ENCODE peak calls at places on chromosomes 3 and 15, in five cellular contexts. One of them, this sample, is unnamed.

GRCh38 chr15:72175186-72176044 is 22.2 kb downstream of the GRAMD2A start:
- DNase-seq in tibial artery: no peak
- DNase-seq in SK-N-SH: no peak
- DNase-seq in neural progenitor cell: no peak
- DNase-seq in IMR-90: no peak
- DNase-seq in this sample: no peak

GRCh38 chr3:67719333-67719732 is 64.9 kb upstream of the SUCLG2 start:
- DNase-seq in tibial artery: no peak
- DNase-seq in IMR-90: peak; percentile 51
- DNase-seq in SK-N-SH: no peak
- DNase-seq in neural progenitor cell: no peak
- DNase-seq in this sample: peak; percentile 39

GRCh38 chr3:7874116-7874515 is 627.5 kb upstream of the LMCD1 start:
- DNase-seq in IMR-90: no peak
- DNase-seq in tibial artery: no peak
- DNase-seq in SK-N-SH: no peak
- DNase-seq in neural progenitor cell: no peak
- DNase-seq in this sample: no peak

GRCh38 chr3:53073553-53074365 is 27.9 kb upstream of the SFMBT1 start:
- DNase-seq in neural progenitor cell: no peak
- DNase-seq in tibial artery: peak; percentile 46
- DNase-seq in SK-N-SH: peak; percentile 43
- DNase-seq in IMR-90: no peak
- DNase-seq in this sample: no peak

GRCh38 chr3:11389570-11390268 is 117.5 kb downstream of the ATG7 start:
- DNase-seq in neural progenitor cell: no peak
- DNase-seq in tibial artery: no peak
- DNase-seq in SK-N-SH: no peak
- DNase-seq in IMR-90: peak; percentile 26
- DNase-seq in this sample: peak; percentile 70

GRCh38 chr3:164818318-164818717 is 260.0 kb downstream of the SI start:
- DNase-seq in neural progenitor cell: no peak
- DNase-seq in IMR-90: no peak
- DNase-seq in SK-N-SH: no peak
- DNase-seq in tibial artery: no peak
- DNase-seq in this sample: no peak

GRCh38 chr3:3192481-3192764 is 12.9 kb upstream of the CRBN start:
- DNase-seq in neural progenitor cell: no peak
- DNase-seq in IMR-90: no peak
- DNase-seq in SK-N-SH: no peak
- DNase-seq in tibial artery: no peak
- DNase-seq in this sample: no peak

GRCh38 chr3:175255698-175256097 is 396.6 kb downstream of the NAALADL2 start:
- DNase-seq in tibial artery: no peak
- DNase-seq in IMR-90: peak; percentile 92
- DNase-seq in neural progenitor cell: no peak
- DNase-seq in SK-N-SH: no peak
- DNase-seq in this sample: peak; percentile 68

GRCh38 chr3:171115667-171116066 is 89.1 kb upstream of the SLC2A2 start:
- DNase-seq in SK-N-SH: no peak
- DNase-seq in neural progenitor cell: peak; percentile 11
- DNase-seq in tibial artery: no peak
- DNase-seq in IMR-90: no peak
- DNase-seq in this sample: no peak

GRCh38 chr3:152299243-152299976 is 30.7 kb downstream of the MBNL1 start:
- DNase-seq in IMR-90: no peak
- DNase-seq in SK-N-SH: no peak
- DNase-seq in tibial artery: no peak
- DNase-seq in neural progenitor cell: no peak
- DNase-seq in this sample: no peak

GRCh38 chr3:42085641-42086376 is 5.3 kb upstream of the TRAK1 start:
- DNase-seq in IMR-90: no peak
- DNase-seq in tibial artery: no peak
- DNase-seq in neural progenitor cell: no peak
- DNase-seq in SK-N-SH: no peak
- DNase-seq in this sample: no peak

GRCh38 chr15:82647045-82647834 is at the start of gene CPEB1:
- DNase-seq in tibial artery: peak; percentile 81
- DNase-seq in SK-N-SH: peak; percentile 90
- DNase-seq in IMR-90: peak; percentile 30
- DNase-seq in neural progenitor cell: peak; percentile 65
- DNase-seq in this sample: peak; percentile 16

GRCh38 chr3:58190882-58191281 is 19.9 kb downstream of the DNASE1L3 start:
- DNase-seq in neural progenitor cell: no peak
- DNase-seq in SK-N-SH: no peak
- DNase-seq in tibial artery: no peak
- DNase-seq in IMR-90: no peak
- DNase-seq in this sample: no peak

GRCh38 chr3:81531256-81531655 is 230.2 kb downstream of the GBE1 start:
- DNase-seq in tibial artery: no peak
- DNase-seq in SK-N-SH: no peak
- DNase-seq in neural progenitor cell: no peak
- DNase-seq in IMR-90: no peak
- DNase-seq in this sample: peak; percentile 30

GRCh38 chr15:41888662-41889253 is 5.1 kb downstream of the SPTBN5 start:
- DNase-seq in neural progenitor cell: no peak
- DNase-seq in SK-N-SH: no peak
- DNase-seq in IMR-90: no peak
- DNase-seq in tibial artery: no peak
- DNase-seq in this sample: no peak

GRCh38 chr3:107660316-107660976 is 137.7 kb downstream of the BBX start:
- DNase-seq in tibial artery: no peak
- DNase-seq in IMR-90: peak; percentile 77
- DNase-seq in SK-N-SH: peak; percentile 12
- DNase-seq in neural progenitor cell: peak; percentile 32
- DNase-seq in this sample: peak; percentile 68

GRCh38 chr3:194283218-194284006 is 67.7 kb downstream of the CPN2 start:
- DNase-seq in neural progenitor cell: no peak
- DNase-seq in tibial artery: peak; percentile 64
- DNase-seq in SK-N-SH: no peak
- DNase-seq in IMR-90: no peak
- DNase-seq in this sample: no peak

GRCh38 chr15:74595271-74595670 is 20.4 kb upstream of the CLK3 start:
- DNase-seq in tibial artery: no peak
- DNase-seq in SK-N-SH: no peak
- DNase-seq in IMR-90: no peak
- DNase-seq in neural progenitor cell: no peak
- DNase-seq in this sample: no peak

GRCh38 chr3:79011821-79012529 is 755.8 kb downstream of the ROBO1 start:
- DNase-seq in SK-N-SH: no peak
- DNase-seq in neural progenitor cell: no peak
- DNase-seq in tibial artery: no peak
- DNase-seq in IMR-90: no peak
- DNase-seq in this sample: no peak

GRCh38 chr3:23035927-23036640 is 167.0 kb upstream of the UBE2E2 start:
- DNase-seq in IMR-90: no peak
- DNase-seq in SK-N-SH: no peak
- DNase-seq in neural progenitor cell: peak; percentile 66
- DNase-seq in tibial artery: no peak
- DNase-seq in this sample: no peak

GRCh38 chr15:36612063-36612788 is 32.8 kb downstream of the CDIN1 start:
- DNase-seq in SK-N-SH: no peak
- DNase-seq in neural progenitor cell: no peak
- DNase-seq in tibial artery: no peak
- DNase-seq in IMR-90: peak; percentile 97
- DNase-seq in this sample: peak; percentile 91

GRCh38 chr3:64805248-64805647 is 117.4 kb upstream of the ADAMTS9 start:
- DNase-seq in SK-N-SH: no peak
- DNase-seq in neural progenitor cell: no peak
- DNase-seq in tibial artery: no peak
- DNase-seq in IMR-90: no peak
- DNase-seq in this sample: no peak

GRCh38 chr15:40340740-40341400 is at the start of gene CCDC9B:
- DNase-seq in neural progenitor cell: peak; percentile 55
- DNase-seq in IMR-90: peak; percentile 84
- DNase-seq in SK-N-SH: peak; percentile 91
- DNase-seq in tibial artery: peak; percentile 99
- DNase-seq in this sample: peak; percentile 93

GRCh38 chr15:38669160-38669505 is 104.5 kb upstream of the RASGRP1 start:
- DNase-seq in SK-N-SH: no peak
- DNase-seq in tibial artery: no peak
- DNase-seq in IMR-90: no peak
- DNase-seq in neural progenitor cell: no peak
- DNase-seq in this sample: no peak

GRCh38 chr15:38668433-38669159 is 104.0 kb upstream of the RASGRP1 start:
- DNase-seq in SK-N-SH: no peak
- DNase-seq in neural progenitor cell: peak; percentile 63
- DNase-seq in IMR-90: no peak
- DNase-seq in tibial artery: no peak
- DNase-seq in this sample: no peak

GRCh38 chr15:38671003-38671382 is 106.4 kb upstream of the RASGRP1 start:
- DNase-seq in neural progenitor cell: no peak
- DNase-seq in IMR-90: no peak
- DNase-seq in SK-N-SH: no peak
- DNase-seq in tibial artery: no peak
- DNase-seq in this sample: no peak

GRCh38 chr15:38671675-38672141 is 107.1 kb upstream of the RASGRP1 start:
- DNase-seq in SK-N-SH: peak; percentile 9
- DNase-seq in IMR-90: peak; percentile 6
- DNase-seq in neural progenitor cell: no peak
- DNase-seq in tibial artery: no peak
- DNase-seq in this sample: peak; percentile 26

GRCh38 chr15:38670142-38671002 is 105.8 kb upstream of the RASGRP1 start:
- DNase-seq in SK-N-SH: no peak
- DNase-seq in tibial artery: no peak
- DNase-seq in IMR-90: no peak
- DNase-seq in neural progenitor cell: no peak
- DNase-seq in this sample: no peak
- H3K4me3 ChIP-seq in SK-N-SH: no peak overlapping the region
- H3K4me3 ChIP-seq in tibial artery: no peak overlapping the region
- H3K4me3 ChIP-seq in IMR-90: no peak overlapping the region
- H3K4me3 ChIP-seq in neural progenitor cell: no peak overlapping the region
- H3K4me3 ChIP-seq in this sample: no peak overlapping the region

DNA sequence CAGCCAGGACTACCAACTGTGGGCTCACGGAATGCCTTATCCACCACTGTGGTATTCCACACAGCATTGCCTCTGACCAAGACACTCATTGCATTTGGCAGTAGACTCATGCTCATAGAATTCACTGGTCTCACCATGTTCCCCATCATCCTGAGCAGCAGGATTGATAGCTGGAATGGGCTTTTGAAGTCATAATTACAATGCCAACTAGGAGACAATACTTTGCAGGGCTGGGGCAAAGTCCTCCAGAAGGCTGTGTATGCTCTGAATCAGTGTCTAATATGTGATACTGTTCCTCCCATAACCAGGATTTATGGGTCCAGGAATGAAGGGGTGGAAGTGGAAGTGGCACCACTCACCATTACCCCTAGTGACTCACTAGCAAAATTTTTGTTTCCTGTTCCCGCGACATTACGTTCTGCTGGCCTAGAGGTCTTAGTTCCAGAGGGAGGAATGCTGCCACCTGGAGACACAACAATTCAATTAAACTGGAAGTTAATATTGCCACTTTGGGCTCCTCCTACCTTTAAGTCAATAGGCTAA is 58.6 kb upstream of the CCDC80 start:
- DNase-seq in tibial artery: no peak
- DNase-seq in neural progenitor cell: no peak
- DNase-seq in IMR-90: peak; percentile 73
- DNase-seq in SK-N-SH: no peak
- DNase-seq in this sample: no peak
- TF ChIP-seq CTCF in tibial artery: no peak
- TF ChIP-seq CTCF in neural progenitor cell: no peak
- TF ChIP-seq CTCF in IMR-90: peak; percentile 25
- TF ChIP-seq CTCF in SK-N-SH: peak; percentile 50
- TF ChIP-seq CTCF in this sample: no peak

GRCh38 chr3:130850044-130850797 is 43.7 kb upstream of the ATP2C1 start:
- DNase-seq in IMR-90: peak; percentile 46
- DNase-seq in tibial artery: no peak
- DNase-seq in neural progenitor cell: no peak
- DNase-seq in SK-N-SH: peak; percentile 38
- DNase-seq in this sample: peak; percentile 40

GRCh38 chr3:130846181-130846580 is 47.7 kb upstream of the ATP2C1 start:
- DNase-seq in IMR-90: no peak
- DNase-seq in neural progenitor cell: no peak
- DNase-seq in tibial artery: no peak
- DNase-seq in SK-N-SH: no peak
- DNase-seq in this sample: no peak

GRCh38 chr3:130849111-130849552 is 44.8 kb upstream of the ATP2C1 start:
- DNase-seq in SK-N-SH: no peak
- DNase-seq in IMR-90: no peak
- DNase-seq in tibial artery: no peak
- DNase-seq in neural progenitor cell: no peak
- DNase-seq in this sample: no peak

GRCh38 chr3:130854208-130854864 is 39.5 kb upstream of the ATP2C1 start:
- DNase-seq in SK-N-SH: no peak
- DNase-seq in IMR-90: no peak
- DNase-seq in neural progenitor cell: no peak
- DNase-seq in tibial artery: no peak
- DNase-seq in this sample: no peak

DNA sequence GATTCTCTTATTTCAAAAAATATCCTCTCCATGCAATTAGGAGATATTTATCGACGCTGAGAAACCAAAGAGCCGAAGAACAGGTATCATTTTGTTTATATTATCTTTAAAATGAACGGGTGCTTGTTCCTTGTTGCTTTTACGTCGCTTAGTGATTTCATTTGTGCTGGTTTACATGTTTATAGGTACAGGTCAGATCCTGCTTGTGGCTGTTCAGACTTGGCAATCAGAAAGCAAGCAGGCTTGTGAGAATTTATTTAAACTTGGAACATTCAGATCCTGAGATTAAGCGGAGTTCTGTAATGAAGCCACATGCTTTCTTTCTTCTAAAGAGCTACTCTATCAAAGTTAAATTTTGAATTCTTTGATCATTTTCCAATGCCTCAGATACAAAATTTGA is 43.0 kb upstream of the ATP2C1 start:
- DNase-seq in tibial artery: no peak
- DNase-seq in SK-N-SH: no peak
- DNase-seq in neural progenitor cell: no peak
- DNase-seq in IMR-90: no peak
- DNase-seq in this sample: no peak
- H3K4me3 ChIP-seq in tibial artery: peak overlapping the region; percentile 43
- H3K4me3 ChIP-seq in SK-N-SH: no peak overlapping the region
- H3K4me3 ChIP-seq in neural progenitor cell: no peak overlapping the region
- H3K4me3 ChIP-seq in IMR-90: no peak overlapping the region
- H3K4me3 ChIP-seq in this sample: no peak overlapping the region

DNA sequence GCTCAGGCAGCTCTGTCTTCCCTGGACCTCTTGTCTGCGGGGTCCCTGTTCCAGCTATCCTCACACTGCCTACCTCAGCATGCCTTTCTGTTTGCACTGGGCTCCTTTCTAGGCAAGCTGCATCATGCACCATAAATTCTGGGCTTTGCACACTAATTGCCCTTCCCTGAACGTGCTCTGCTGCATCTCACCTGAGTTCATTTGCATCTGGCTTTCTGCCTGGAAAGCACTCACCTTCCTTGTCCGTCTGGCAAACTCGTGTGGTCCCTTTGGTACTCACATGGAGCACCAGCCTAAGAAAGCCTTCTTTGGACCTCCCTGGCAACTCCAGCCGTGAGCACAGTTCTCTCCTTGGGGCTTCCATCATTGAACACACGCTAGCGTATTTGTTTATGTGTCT is 365.6 kb downstream of the SV2B start:
- DNase-seq in SK-N-SH: no peak
- DNase-seq in IMR-90: no peak
- DNase-seq in tibial artery: no peak
- DNase-seq in neural progenitor cell: no peak
- DNase-seq in this sample: no peak
- TF ChIP-seq CTCF in SK-N-SH: no peak
- TF ChIP-seq CTCF in IMR-90: no peak
- TF ChIP-seq CTCF in tibial artery: no peak
- TF ChIP-seq CTCF in neural progenitor cell: no peak
- TF ChIP-seq CTCF in this sample: no peak

This sample was measured in fibroblast of villous mesenchyme.